ENCODE peak calls at places on chromosomes 5 and 9, in seven cellular contexts. One of them, this sample, is unnamed.
A peak's percentile ranks its signal among the peaks of the same experiment; 100 is the strongest.

GRCh38 chr9:79233542-79233941 is 338.2 kb upstream of the TLE4 start:
- DNase-seq in heart left ventricle: no peak
- DNase-seq in breast epithelium: no peak
- DNase-seq in SJSA1: peak; percentile 6
- DNase-seq in astrocyte: no peak
- DNase-seq in ovary: no peak
- DNase-seq in psoas muscle: no peak
- DNase-seq in this sample: no peak

GRCh38 chr5:1315018-1315708 is 20.3 kb upstream of the TERT start:
- DNase-seq in heart left ventricle: no peak
- DNase-seq in breast epithelium: peak; percentile 34
- DNase-seq in SJSA1: no peak
- DNase-seq in astrocyte: no peak
- DNase-seq in ovary: no peak
- DNase-seq in psoas muscle: no peak
- DNase-seq in this sample: no peak

GRCh38 chr9:81477669-81478068 is 211.7 kb downstream of the TLE1 start:
- DNase-seq in heart left ventricle: no peak
- DNase-seq in breast epithelium: no peak
- DNase-seq in SJSA1: no peak
- DNase-seq in astrocyte: no peak
- DNase-seq in ovary: no peak
- DNase-seq in psoas muscle: no peak
- DNase-seq in this sample: no peak

GRCh38 chr5:147474140-147474539 is 35.7 kb downstream of the DPYSL3 start:
- DNase-seq in heart left ventricle: no peak
- DNase-seq in breast epithelium: no peak
- DNase-seq in SJSA1: no peak
- DNase-seq in astrocyte: no peak
- DNase-seq in ovary: no peak
- DNase-seq in psoas muscle: no peak
- DNase-seq in this sample: no peak

GRCh38 chr5:57795203-57795602 is 312.6 kb upstream of the ACTBL2 start:
- DNase-seq in heart left ventricle: no peak
- DNase-seq in breast epithelium: no peak
- DNase-seq in SJSA1: no peak
- DNase-seq in astrocyte: no peak
- DNase-seq in ovary: no peak
- DNase-seq in psoas muscle: no peak
- DNase-seq in this sample: no peak

GRCh38 chr9:99158629-99159028 is 53.7 kb downstream of the TGFBR1 start:
- DNase-seq in heart left ventricle: no peak
- DNase-seq in breast epithelium: no peak
- DNase-seq in SJSA1: no peak
- DNase-seq in astrocyte: no peak
- DNase-seq in ovary: no peak
- DNase-seq in psoas muscle: no peak
- DNase-seq in this sample: no peak

GRCh38 chr9:76365028-76365427 is 29.2 kb downstream of the RFK start:
- DNase-seq in heart left ventricle: no peak
- DNase-seq in breast epithelium: no peak
- DNase-seq in SJSA1: peak; percentile 54
- DNase-seq in astrocyte: peak; percentile 71
- DNase-seq in ovary: no peak
- DNase-seq in psoas muscle: no peak
- DNase-seq in this sample: no peak

GRCh38 chr5:83471405-83472212 is at the start of gene VCAN:
- DNase-seq in heart left ventricle: peak; percentile 74
- DNase-seq in breast epithelium: no peak
- DNase-seq in SJSA1: peak; percentile 68
- DNase-seq in astrocyte: peak; percentile 96
- DNase-seq in ovary: peak; percentile 28
- DNase-seq in psoas muscle: peak; percentile 70
- DNase-seq in this sample: peak; percentile 32

GRCh38 chr9:99176527-99177013 is 45.2 kb downstream of the ALG2 start:
- DNase-seq in heart left ventricle: no peak
- DNase-seq in breast epithelium: no peak
- DNase-seq in SJSA1: no peak
- DNase-seq in astrocyte: no peak
- DNase-seq in ovary: no peak
- DNase-seq in psoas muscle: no peak
- DNase-seq in this sample: no peak

GRCh38 chr9:127525426-127526188 is 74.3 kb downstream of the LRSAM1 start:
- DNase-seq in heart left ventricle: no peak
- DNase-seq in breast epithelium: no peak
- DNase-seq in SJSA1: no peak
- DNase-seq in astrocyte: no peak
- DNase-seq in ovary: no peak
- DNase-seq in psoas muscle: no peak
- DNase-seq in this sample: no peak

GRCh38 chr9:35795701-35796100 is 4.3 kb downstream of the NPR2 start:
- DNase-seq in heart left ventricle: no peak
- DNase-seq in breast epithelium: no peak
- DNase-seq in SJSA1: peak; percentile 47
- DNase-seq in astrocyte: peak; percentile 17
- DNase-seq in ovary: no peak
- DNase-seq in psoas muscle: no peak
- DNase-seq in this sample: no peak

GRCh38 chr5:71865665-71866320 is 146.7 kb downstream of the CARTPT start:
- DNase-seq in heart left ventricle: no peak
- DNase-seq in breast epithelium: no peak
- DNase-seq in SJSA1: no peak
- DNase-seq in astrocyte: no peak
- DNase-seq in ovary: no peak
- DNase-seq in psoas muscle: no peak
- DNase-seq in this sample: no peak

GRCh38 chr9:91187311-91187964 is 174.3 kb downstream of the AUH start:
- DNase-seq in heart left ventricle: no peak
- DNase-seq in breast epithelium: no peak
- DNase-seq in SJSA1: no peak
- DNase-seq in astrocyte: no peak
- DNase-seq in ovary: no peak
- DNase-seq in psoas muscle: no peak
- DNase-seq in this sample: no peak

GRCh38 chr9:134054891-134055811 is 12.7 kb downstream of the BRD3 start:
- DNase-seq in heart left ventricle: peak; percentile 25
- DNase-seq in breast epithelium: no peak
- DNase-seq in SJSA1: no peak
- DNase-seq in astrocyte: no peak
- DNase-seq in ovary: peak; percentile 12
- DNase-seq in psoas muscle: peak; percentile 22
- DNase-seq in this sample: no peak

GRCh38 chr5:2242539-2242938 is 359.8 kb upstream of the IRX4 start:
- DNase-seq in heart left ventricle: no peak
- DNase-seq in breast epithelium: no peak
- DNase-seq in SJSA1: no peak
- DNase-seq in astrocyte: no peak
- DNase-seq in ovary: no peak
- DNase-seq in psoas muscle: no peak
- DNase-seq in this sample: no peak

GRCh38 chr5:124154714-124155113 is 591.7 kb downstream of the ZNF608 start:
- DNase-seq in heart left ventricle: no peak
- DNase-seq in breast epithelium: no peak
- DNase-seq in SJSA1: no peak
- DNase-seq in astrocyte: no peak
- DNase-seq in ovary: no peak
- DNase-seq in psoas muscle: no peak
- DNase-seq in this sample: no peak

GRCh38 chr9:15276328-15276969 is 30.6 kb downstream of the TTC39B start:
- DNase-seq in heart left ventricle: no peak
- DNase-seq in breast epithelium: no peak
- DNase-seq in SJSA1: no peak
- DNase-seq in astrocyte: no peak
- DNase-seq in ovary: no peak
- DNase-seq in psoas muscle: no peak
- DNase-seq in this sample: no peak

GRCh38 chr9:84738353-84738752 is 68.8 kb downstream of the NTRK2 start:
- DNase-seq in heart left ventricle: no peak
- DNase-seq in breast epithelium: no peak
- DNase-seq in SJSA1: no peak
- DNase-seq in astrocyte: no peak
- DNase-seq in ovary: no peak
- DNase-seq in psoas muscle: no peak
- DNase-seq in this sample: no peak

DNA sequence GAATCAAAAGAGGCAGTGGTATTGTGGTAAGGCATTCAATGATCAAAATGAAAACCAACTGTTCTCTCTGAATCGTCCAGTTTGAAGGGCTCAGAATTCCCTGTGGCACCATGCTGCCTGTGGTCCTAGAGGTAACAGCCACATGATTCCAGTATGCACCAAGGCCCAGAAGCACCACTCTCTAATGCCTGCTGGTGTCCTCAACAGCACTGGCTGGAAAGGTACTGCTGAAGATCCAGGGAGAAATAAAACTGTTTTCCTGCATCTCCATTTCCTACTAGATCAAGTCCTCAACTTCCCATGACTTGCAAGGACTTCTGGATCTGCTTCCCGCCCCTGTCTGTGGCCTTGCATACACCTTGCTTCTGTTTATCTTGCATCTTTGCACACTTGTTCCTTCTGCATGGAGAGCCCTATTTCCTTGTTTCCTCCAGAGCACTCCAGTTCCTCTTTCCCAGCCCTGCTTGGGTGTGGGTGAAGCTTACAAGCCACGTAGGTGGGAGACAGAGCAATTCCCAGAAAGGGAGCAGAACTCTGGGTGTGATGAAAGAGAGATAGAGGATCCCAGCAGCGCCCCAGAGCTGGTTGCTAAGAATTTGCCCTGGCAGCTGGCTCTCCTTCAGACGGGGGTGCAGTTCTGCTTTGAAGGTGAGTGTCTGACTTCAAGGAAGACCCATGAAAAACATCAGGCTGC is 41.0 kb upstream of the EQTN start:
- DNase-seq in heart left ventricle: no peak
- DNase-seq in breast epithelium: no peak
- DNase-seq in SJSA1: no peak
- DNase-seq in astrocyte: no peak
- DNase-seq in ovary: no peak
- DNase-seq in psoas muscle: no peak
- DNase-seq in this sample: no peak
- H3K27ac ChIP-seq in heart left ventricle: no peak overlapping the region
- H3K27ac ChIP-seq in breast epithelium: peak overlapping the region; percentile 89
- H3K27ac ChIP-seq in SJSA1: no peak overlapping the region
- H3K27ac ChIP-seq in astrocyte: no peak overlapping the region
- H3K27ac ChIP-seq in ovary: peak overlapping the region; percentile 57
- H3K27ac ChIP-seq in psoas muscle: no peak overlapping the region
- H3K27ac ChIP-seq in this sample: peak overlapping the region; percentile 92

GRCh38 chr5:142671801-142672200 is 14.1 kb downstream of the FGF1 start:
- DNase-seq in heart left ventricle: no peak
- DNase-seq in breast epithelium: no peak
- DNase-seq in SJSA1: peak; percentile 60
- DNase-seq in astrocyte: peak; percentile 88
- DNase-seq in ovary: no peak
- DNase-seq in psoas muscle: no peak
- DNase-seq in this sample: no peak

GRCh38 chr5:142669479-142669878 is 16.4 kb downstream of the FGF1 start:
- DNase-seq in heart left ventricle: no peak
- DNase-seq in breast epithelium: no peak
- DNase-seq in SJSA1: no peak
- DNase-seq in astrocyte: no peak
- DNase-seq in ovary: no peak
- DNase-seq in psoas muscle: peak; percentile 43
- DNase-seq in this sample: no peak

GRCh38 chr5:142667808-142668207 is 18.1 kb downstream of the FGF1 start:
- DNase-seq in heart left ventricle: no peak
- DNase-seq in breast epithelium: peak; percentile 65
- DNase-seq in SJSA1: no peak
- DNase-seq in astrocyte: no peak
- DNase-seq in ovary: no peak
- DNase-seq in psoas muscle: no peak
- DNase-seq in this sample: no peak

GRCh38 chr5:142671276-142671675 is 14.6 kb downstream of the FGF1 start:
- DNase-seq in heart left ventricle: no peak
- DNase-seq in breast epithelium: no peak
- DNase-seq in SJSA1: peak; percentile 19
- DNase-seq in astrocyte: no peak
- DNase-seq in ovary: no peak
- DNase-seq in psoas muscle: no peak
- DNase-seq in this sample: no peak

DNA sequence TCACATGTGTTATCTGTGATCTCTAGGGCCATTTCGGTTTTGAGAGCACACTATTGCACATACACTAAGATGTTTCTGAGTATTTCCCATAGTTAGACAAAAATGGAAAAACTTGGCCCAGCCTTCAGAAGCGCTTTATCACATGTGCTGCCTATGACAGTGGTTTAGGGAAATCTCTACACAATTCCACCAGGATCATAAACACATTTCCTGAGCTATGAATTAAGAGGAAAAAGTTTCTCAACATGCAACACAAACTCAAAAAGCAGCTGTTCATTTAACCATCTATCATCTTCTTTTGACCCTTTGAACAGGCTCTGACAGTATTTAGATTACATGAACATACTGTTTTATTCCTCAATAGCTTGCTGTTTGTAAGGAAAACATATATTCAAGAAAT is 15.1 kb downstream of the FGF1 start:
- DNase-seq in heart left ventricle: no peak
- DNase-seq in breast epithelium: no peak
- DNase-seq in SJSA1: no peak
- DNase-seq in astrocyte: no peak
- DNase-seq in ovary: no peak
- DNase-seq in psoas muscle: no peak
- DNase-seq in this sample: no peak
- H3K27ac ChIP-seq in heart left ventricle: no peak overlapping the region
- H3K27ac ChIP-seq in breast epithelium: peak overlapping the region; percentile 74
- H3K27ac ChIP-seq in SJSA1: no peak overlapping the region
- H3K27ac ChIP-seq in astrocyte: no peak overlapping the region
- H3K27ac ChIP-seq in ovary: no peak overlapping the region
- H3K27ac ChIP-seq in psoas muscle: no peak overlapping the region
- H3K27ac ChIP-seq in this sample: no peak overlapping the region

GRCh38 chr5:54514269-54514668 is 3.3 kb upstream of the SNX18 start:
- DNase-seq in heart left ventricle: no peak
- DNase-seq in breast epithelium: no peak
- DNase-seq in SJSA1: no peak
- DNase-seq in astrocyte: no peak
- DNase-seq in ovary: no peak
- DNase-seq in psoas muscle: no peak
- DNase-seq in this sample: no peak
- H3K27ac ChIP-seq in heart left ventricle: no peak overlapping the region
- H3K27ac ChIP-seq in breast epithelium: no peak overlapping the region
- H3K27ac ChIP-seq in SJSA1: peak overlapping the region; percentile 94
- H3K27ac ChIP-seq in astrocyte: peak overlapping the region; percentile 80
- H3K27ac ChIP-seq in ovary: no peak overlapping the region
- H3K27ac ChIP-seq in psoas muscle: no peak overlapping the region
- H3K27ac ChIP-seq in this sample: no peak overlapping the region

DNA sequence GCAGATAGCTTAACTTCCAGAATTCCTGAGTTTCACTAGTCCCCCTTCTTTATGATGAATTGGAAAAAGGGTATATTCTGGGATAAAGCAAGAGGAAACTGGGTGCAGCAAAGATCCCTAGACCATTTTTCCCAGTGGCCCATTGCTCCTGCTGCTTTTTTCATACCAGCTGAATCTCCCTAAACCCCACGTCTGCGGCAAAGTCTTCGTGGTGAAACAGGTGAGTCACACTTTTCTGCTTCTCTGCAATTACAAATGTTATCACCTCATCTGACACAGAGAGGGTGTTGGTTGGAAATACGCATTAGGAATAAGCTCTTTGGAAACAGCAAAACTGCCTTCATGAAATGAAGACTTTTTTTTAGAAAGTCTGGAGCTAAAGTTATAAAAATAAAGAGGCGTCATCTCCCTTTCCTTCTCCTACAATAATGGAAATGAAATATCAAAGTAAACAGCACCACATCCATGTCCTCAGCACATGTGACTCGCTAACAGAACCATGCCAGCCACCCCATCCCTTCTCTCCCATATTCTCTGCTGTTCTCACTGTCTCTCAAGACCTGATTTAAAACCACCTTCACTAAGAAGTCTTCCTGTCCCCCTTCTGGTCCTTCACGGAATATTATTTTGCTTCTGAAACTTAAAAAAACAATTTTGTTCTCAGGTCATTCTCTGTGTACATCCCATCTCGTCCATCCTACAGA is 39.5 kb upstream of the GLRX start:
- DNase-seq in heart left ventricle: no peak
- DNase-seq in breast epithelium: no peak
- DNase-seq in SJSA1: no peak
- DNase-seq in astrocyte: peak; percentile 91
- DNase-seq in ovary: no peak
- DNase-seq in psoas muscle: no peak
- DNase-seq in this sample: no peak
- H3K27ac ChIP-seq in heart left ventricle: peak overlapping the region; percentile 77
- H3K27ac ChIP-seq in breast epithelium: peak overlapping the region; percentile 61
- H3K27ac ChIP-seq in SJSA1: peak overlapping the region; percentile 91
- H3K27ac ChIP-seq in astrocyte: peak overlapping the region; percentile 97
- H3K27ac ChIP-seq in ovary: peak overlapping the region; percentile 4
- H3K27ac ChIP-seq in psoas muscle: peak overlapping the region; percentile 87
- H3K27ac ChIP-seq in this sample: peak overlapping the region; percentile 51